ENCODE peak calls at places on chromosomes 16 and 17, in four cellular contexts. One of them, this sample, is unnamed.

GRCh38 chr16:2006317-2006716 is 3.3 kb downstream of the ZNF598 start:
- DNase-seq in fibroblast of lung: no peak
- DNase-seq in NB4: no peak
- DNase-seq in body of pancreas: no peak
- DNase-seq in this sample: no peak

GRCh38 chr17:79597996-79598557 is 12.8 kb downstream of the RBFOX3 start:
- DNase-seq in fibroblast of lung: no peak
- DNase-seq in NB4: no peak
- DNase-seq in body of pancreas: no peak
- DNase-seq in this sample: no peak

GRCh38 chr17:8884336-8884990 is 17.0 kb upstream of the PIK3R6 start:
- DNase-seq in fibroblast of lung: no peak
- DNase-seq in NB4: no peak
- DNase-seq in body of pancreas: no peak
- DNase-seq in this sample: no peak

GRCh38 chr17:61208301-61209098 is 191.1 kb upstream of the TBX2 start:
- DNase-seq in fibroblast of lung: no peak
- DNase-seq in NB4: no peak
- DNase-seq in body of pancreas: peak; percentile 16
- DNase-seq in this sample: no peak

GRCh38 chr17:19534562-19535149 is 1.0 kb downstream of the SLC47A1 start:
- DNase-seq in fibroblast of lung: peak; percentile 90
- DNase-seq in NB4: no peak
- DNase-seq in body of pancreas: no peak
- DNase-seq in this sample: no peak

GRCh38 chr17:83079340-83079747 is at the start of gene METRNL:
- DNase-seq in fibroblast of lung: peak; percentile 56
- DNase-seq in NB4: peak; percentile 69
- DNase-seq in body of pancreas: peak; percentile 78
- DNase-seq in this sample: peak; percentile 76

GRCh38 chr16:1414532-1415265 is at the start of gene UNKL:
- DNase-seq in fibroblast of lung: peak; percentile 28
- DNase-seq in NB4: peak; percentile 64
- DNase-seq in body of pancreas: peak; percentile 78
- DNase-seq in this sample: peak; percentile 83

GRCh38 chr17:27559996-27560481 is 70.9 kb upstream of the LGALS9 start:
- DNase-seq in fibroblast of lung: peak; percentile 91
- DNase-seq in NB4: no peak
- DNase-seq in body of pancreas: peak; percentile 79
- DNase-seq in this sample: no peak

GRCh38 chr17:954431-955164 is 25.0 kb downstream of the NXN start:
- DNase-seq in fibroblast of lung: peak; percentile 93
- DNase-seq in NB4: no peak
- DNase-seq in body of pancreas: no peak
- DNase-seq in this sample: no peak

GRCh38 chr16:54554581-54554980 is 268.0 kb upstream of the IRX3 start:
- DNase-seq in fibroblast of lung: no peak
- DNase-seq in NB4: no peak
- DNase-seq in body of pancreas: no peak
- DNase-seq in this sample: no peak

GRCh38 chr17:77821114-77821513 is 137.4 kb upstream of the TNRC6C start:
- DNase-seq in fibroblast of lung: no peak
- DNase-seq in NB4: peak; percentile 74
- DNase-seq in body of pancreas: no peak
- DNase-seq in this sample: no peak

GRCh38 chr17:65627108-65627507 is 65.7 kb upstream of the AXIN2 start:
- DNase-seq in fibroblast of lung: no peak
- DNase-seq in NB4: no peak
- DNase-seq in body of pancreas: no peak
- DNase-seq in this sample: no peak

GRCh38 chr16:63787014-63787413 is 1334.8 kb downstream of the CDH11 start:
- DNase-seq in fibroblast of lung: peak; percentile 1
- DNase-seq in NB4: peak; percentile 19
- DNase-seq in body of pancreas: no peak
- DNase-seq in this sample: no peak

GRCh38 chr16:2339521-2340484 is 725 bp downstream of the ABCA3 start:
- DNase-seq in fibroblast of lung: peak; percentile 16
- DNase-seq in NB4: peak; percentile 59
- DNase-seq in body of pancreas: peak; percentile 57
- DNase-seq in this sample: peak; percentile 61

GRCh38 chr16:20910781-20911321 is 10.3 kb downstream of the LYRM1 start:
- DNase-seq in fibroblast of lung: peak; percentile 96
- DNase-seq in NB4: peak; percentile 92
- DNase-seq in body of pancreas: no peak
- DNase-seq in this sample: no peak

GRCh38 chr17:37481001-37481665 is 8.6 kb upstream of the DUSP14 start:
- DNase-seq in fibroblast of lung: no peak
- DNase-seq in NB4: no peak
- DNase-seq in body of pancreas: no peak
- DNase-seq in this sample: no peak

DNA sequence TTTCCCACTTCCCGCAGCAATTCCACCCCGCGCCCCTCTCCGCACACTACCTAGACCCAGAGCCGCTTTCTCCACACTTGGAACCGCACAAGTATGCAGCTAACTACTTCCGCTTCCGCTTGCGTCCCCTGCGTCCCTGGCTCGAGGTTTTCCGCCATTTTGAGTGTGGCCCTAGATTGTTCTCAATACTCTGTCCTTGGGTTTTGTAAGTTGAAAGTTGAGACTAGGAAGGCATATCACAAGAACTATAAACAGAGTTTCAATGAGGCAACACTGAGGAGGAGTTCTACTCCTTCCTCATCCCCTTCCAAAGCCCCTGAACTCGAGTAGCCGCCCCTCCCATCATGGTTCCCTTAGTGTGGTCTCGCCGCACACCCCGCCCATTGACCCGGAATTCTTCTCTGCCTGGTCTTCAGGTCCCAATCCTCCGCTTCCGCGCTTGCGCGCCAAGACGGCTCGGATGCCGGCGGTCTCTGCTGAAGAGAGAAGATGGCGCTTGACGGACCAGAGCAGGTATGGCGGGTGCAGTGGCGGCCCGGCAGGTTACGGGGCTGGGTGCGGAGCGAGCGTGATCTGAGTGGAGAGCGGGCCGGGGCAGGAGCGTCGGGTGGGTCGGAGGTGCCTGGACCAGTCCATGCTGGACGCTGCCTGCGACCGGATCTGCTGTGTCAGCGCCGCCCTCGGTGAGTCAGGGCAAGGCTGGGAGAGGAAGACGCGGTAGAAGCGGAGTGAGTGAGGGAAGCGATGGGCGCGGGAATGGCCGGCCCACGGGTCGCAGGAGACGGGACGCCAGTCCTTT is at the start of the genes FTSJ3 and PSMC5:
- DNase-seq in fibroblast of lung: peak; percentile 94
- DNase-seq in NB4: peak; percentile 95
- DNase-seq in body of pancreas: peak; percentile 97
- DNase-seq in this sample: peak; percentile 92
- TF ChIP-seq CTCF in fibroblast of lung: peak; percentile 51
- TF ChIP-seq CTCF in NB4: peak; percentile 23
- TF ChIP-seq CTCF in body of pancreas: peak; percentile 65
- TF ChIP-seq CTCF in this sample: no peak

DNA sequence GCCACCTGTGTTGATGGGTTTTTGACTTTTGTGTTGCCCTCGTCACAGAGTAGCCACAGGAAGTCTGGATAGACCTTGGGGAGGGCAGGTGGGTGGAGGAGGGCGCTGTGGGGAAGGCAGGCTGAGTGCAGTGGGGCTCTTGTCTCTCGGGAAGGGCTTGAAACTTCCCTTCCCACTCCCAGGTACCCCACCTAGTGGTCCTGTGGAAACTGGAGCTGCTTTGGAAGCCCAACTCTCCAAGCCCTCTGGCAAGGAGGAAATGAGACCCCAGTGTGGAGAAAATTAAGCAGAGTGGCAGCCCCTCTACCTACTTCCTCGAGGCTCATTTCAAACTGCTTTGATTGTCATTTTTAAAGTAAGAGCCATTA is 9.2 kb downstream of the CA5A start:
- DNase-seq in fibroblast of lung: no peak
- DNase-seq in NB4: no peak
- DNase-seq in body of pancreas: no peak
- DNase-seq in this sample: no peak
- TF ChIP-seq CTCF in fibroblast of lung: no peak
- TF ChIP-seq CTCF in NB4: no peak
- TF ChIP-seq CTCF in body of pancreas: no peak
- TF ChIP-seq CTCF in this sample: no peak

GRCh38 chr17:75773808-75774470 is 8.9 kb upstream of the GALK1 start:
- DNase-seq in fibroblast of lung: no peak
- DNase-seq in NB4: no peak
- DNase-seq in body of pancreas: no peak
- DNase-seq in this sample: no peak
- TF ChIP-seq CTCF in fibroblast of lung: no peak
- TF ChIP-seq CTCF in NB4: no peak
- TF ChIP-seq CTCF in body of pancreas: no peak
- TF ChIP-seq CTCF in this sample: no peak

GRCh38 chr16:55976815-55977214 is 101.6 kb upstream of the CES5A start:
- DNase-seq in fibroblast of lung: no peak
- DNase-seq in NB4: no peak
- DNase-seq in body of pancreas: no peak
- DNase-seq in this sample: no peak
- TF ChIP-seq CTCF in fibroblast of lung: no peak
- TF ChIP-seq CTCF in NB4: no peak
- TF ChIP-seq CTCF in body of pancreas: no peak
- TF ChIP-seq CTCF in this sample: no peak

GRCh38 chr16:31561698-31562233 is 34.1 kb downstream of the AHSP start:
- DNase-seq in fibroblast of lung: no peak
- DNase-seq in NB4: no peak
- DNase-seq in body of pancreas: no peak
- DNase-seq in this sample: no peak
- TF ChIP-seq CTCF in fibroblast of lung: no peak
- TF ChIP-seq CTCF in NB4: no peak
- TF ChIP-seq CTCF in body of pancreas: no peak
- TF ChIP-seq CTCF in this sample: no peak

DNA sequence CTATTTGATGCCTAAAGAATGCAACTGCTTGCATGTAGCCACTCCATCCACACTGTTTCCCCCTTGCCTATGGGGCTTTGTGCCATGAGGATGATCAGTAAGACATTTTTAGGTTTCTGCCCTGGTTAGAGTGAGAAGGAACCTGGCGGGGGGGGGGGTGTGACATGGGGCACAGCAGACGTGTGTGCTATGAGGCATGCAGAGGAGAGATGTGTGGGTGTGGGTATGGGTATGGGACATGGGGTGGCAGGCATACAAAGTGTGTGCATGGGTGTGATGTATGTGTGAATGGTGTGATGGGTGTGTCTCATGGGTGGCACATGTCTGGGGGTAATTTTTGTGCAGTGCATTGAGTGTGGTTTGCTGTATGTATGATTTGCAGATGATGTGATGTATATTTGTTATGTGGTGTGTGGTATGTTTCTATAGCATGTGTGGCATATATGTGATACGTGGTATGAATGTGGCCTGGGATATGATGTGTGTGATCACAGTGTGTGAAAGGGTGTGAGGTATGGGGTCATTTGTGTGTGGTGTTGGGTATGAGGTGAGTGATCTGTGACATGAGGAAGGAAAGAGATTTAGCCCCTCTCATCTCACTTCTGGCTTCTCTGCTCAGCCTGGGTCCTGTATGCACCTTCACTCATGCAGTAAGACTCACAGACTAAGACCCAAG is 14.9 kb downstream of the CCDC182 start:
- DNase-seq in fibroblast of lung: no peak
- DNase-seq in NB4: no peak
- DNase-seq in body of pancreas: no peak
- DNase-seq in this sample: no peak
- TF ChIP-seq CTCF in fibroblast of lung: no peak
- TF ChIP-seq CTCF in NB4: no peak
- TF ChIP-seq CTCF in body of pancreas: no peak
- TF ChIP-seq CTCF in this sample: no peak

GRCh38 chr16:87762620-87763019 is 3.2 kb downstream of the KLHDC4 start:
- DNase-seq in fibroblast of lung: no peak
- DNase-seq in NB4: no peak
- DNase-seq in body of pancreas: no peak
- DNase-seq in this sample: no peak
- TF ChIP-seq CTCF in fibroblast of lung: no peak
- TF ChIP-seq CTCF in NB4: no peak
- TF ChIP-seq CTCF in body of pancreas: no peak
- TF ChIP-seq CTCF in this sample: no peak

DNA sequence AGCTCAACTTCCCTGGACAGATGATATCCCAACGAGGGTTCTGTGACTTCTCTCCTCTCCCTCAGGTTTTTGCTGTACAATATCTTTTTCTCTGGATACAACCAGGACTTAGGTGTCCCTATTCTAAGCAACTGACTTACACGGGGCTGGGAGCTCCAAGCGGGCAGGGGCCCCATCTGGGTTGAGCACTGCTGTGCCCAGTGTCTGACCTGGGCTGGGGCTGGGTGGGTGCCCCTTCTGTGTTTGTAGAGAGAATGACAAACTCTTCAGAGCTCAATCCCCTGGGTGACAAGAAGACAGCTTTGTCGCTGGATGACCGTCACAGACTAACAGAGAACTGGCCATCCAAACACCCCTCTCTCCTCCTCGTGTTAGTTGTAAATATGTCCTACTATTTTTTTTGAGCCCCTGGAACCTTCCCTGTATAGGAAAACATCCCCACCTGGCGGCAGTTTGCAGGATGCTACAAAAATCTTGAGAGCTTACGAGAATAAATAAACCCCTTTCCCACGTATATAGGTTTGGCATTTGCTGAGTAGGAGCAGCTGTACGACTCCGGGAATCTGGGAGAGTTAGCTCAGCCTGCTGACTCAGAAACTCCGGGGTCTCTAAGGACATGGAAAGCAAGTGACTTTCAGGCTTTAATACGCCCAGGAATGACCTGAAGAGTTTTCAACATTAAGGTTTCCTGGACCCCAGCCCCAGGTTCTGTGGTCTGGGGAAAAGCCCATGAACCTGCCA is 23.7 kb upstream of the RCVRN start:
- DNase-seq in fibroblast of lung: peak; percentile 72
- DNase-seq in NB4: peak; percentile 36
- DNase-seq in body of pancreas: peak; percentile 25
- DNase-seq in this sample: peak; percentile 56
- TF ChIP-seq CTCF in fibroblast of lung: peak; percentile 77
- TF ChIP-seq CTCF in NB4: no peak
- TF ChIP-seq CTCF in body of pancreas: peak; percentile 6
- TF ChIP-seq CTCF in this sample: peak; percentile 51

GRCh38 chr16:57447142-57447962 is at the start of the genes CIAPIN1 and COQ9:
- DNase-seq in fibroblast of lung: peak; percentile 89
- DNase-seq in NB4: peak; percentile 95
- DNase-seq in body of pancreas: peak; percentile 96
- DNase-seq in this sample: peak; percentile 90
- TF ChIP-seq CTCF in fibroblast of lung: no peak
- TF ChIP-seq CTCF in NB4: no peak
- TF ChIP-seq CTCF in body of pancreas: no peak
- TF ChIP-seq CTCF in this sample: no peak

DNA sequence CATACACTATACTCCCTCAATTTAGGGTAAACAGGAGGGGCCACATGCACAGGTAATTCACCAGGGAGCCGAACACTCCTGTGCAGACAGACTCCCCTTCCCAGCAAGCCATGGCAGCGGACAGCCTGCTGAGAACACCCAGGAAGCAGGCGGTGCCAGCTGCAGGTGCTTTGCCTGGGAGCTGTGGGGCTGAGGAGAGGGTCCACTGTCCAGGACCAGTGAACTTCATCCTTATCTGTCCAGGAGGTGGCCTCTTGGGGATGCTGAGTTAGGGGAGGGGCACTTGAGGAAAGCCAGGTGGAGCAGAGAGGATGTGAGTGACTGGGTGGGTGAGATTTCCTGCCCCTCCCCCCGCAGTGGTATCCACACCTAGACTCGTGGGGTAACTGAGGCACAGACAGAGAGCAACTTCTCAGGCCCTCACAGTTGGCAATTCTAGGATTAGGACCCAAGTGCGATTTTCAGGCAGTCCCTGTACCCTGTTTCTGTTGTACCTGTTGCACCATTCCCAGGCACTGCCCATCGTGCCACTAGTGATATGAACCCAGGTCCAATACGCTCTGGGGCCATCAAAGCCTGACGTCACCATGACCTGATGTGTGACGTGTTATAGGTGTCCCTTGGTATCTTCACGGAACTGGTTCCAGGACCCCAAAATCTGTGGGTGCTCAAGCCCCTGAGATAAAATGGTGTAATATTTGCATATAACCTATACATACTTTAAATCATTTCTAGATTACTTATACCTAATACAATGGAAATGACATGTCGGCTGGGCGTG is 1.2 kb downstream of the GRN start:
- DNase-seq in fibroblast of lung: no peak
- DNase-seq in NB4: no peak
- DNase-seq in body of pancreas: no peak
- DNase-seq in this sample: no peak
- TF ChIP-seq CTCF in fibroblast of lung: no peak
- TF ChIP-seq CTCF in NB4: no peak
- TF ChIP-seq CTCF in body of pancreas: no peak
- TF ChIP-seq CTCF in this sample: no peak